ENCODE peak calls at places on chromosomes 13 and 19, in five cellular contexts. G is neural crest cell, B is GDM1, W is nephron progenitor cell, S is WTC11. M is an unnamed sample.

GRCh38 chr19:41425174-41426115 is 1.7 kb downstream of the B3GNT8 start:
- DNase-seq in G (no peak), B (no peak), W (no peak), S (no peak), M (no peak)

GRCh38 chr19:588093-588742 is 1.5 kb upstream of the HCN2 start:
- DNase-seq in G (peak), B (peak), W (peak), S (peak), M (peak)

GRCh38 chr19:45049073-45049736 is 10.4 kb downstream of the CLASRP start:
- DNase-seq in G (no peak), B (no peak), W (no peak), S (no peak), M (no peak)

GRCh38 chr19:18300930-18301717 is 19.7 kb upstream of the JUND start:
- DNase-seq in G (no peak), B (no peak), W (no peak), S (no peak), M (no peak)

GRCh38 chr13:33611016-33611805 is 206.7 kb upstream of the RFC3 start:
- DNase-seq in G (peak), B (no peak), W (peak), S (no peak), M (peak)

GRCh38 chr13:47481521-47481920 is 519.6 kb downstream of the SUCLA2 start:
- DNase-seq in G (no peak), B (no peak), W (no peak), S (no peak), M (no peak)

GRCh38 chr19:30602661-30603322 is 230.6 kb downstream of the ZNF536 start:
- DNase-seq in G (no peak), B (no peak), W (no peak), S (no peak), M (no peak)

GRCh38 chr19:33071887-33072286 is 7.2 kb upstream of the RHPN2 start:
- DNase-seq in G (no peak), B (no peak), W (no peak), S (no peak), M (no peak)

GRCh38 chr19:48310227-48310626 is 15.1 kb upstream of the EMP3 start:
- DNase-seq in G (no peak), B (no peak), W (no peak), S (no peak), M (no peak)

GRCh38 chr13:73056054-73056962 is 2.5 kb upstream of the KLF5 start:
- DNase-seq in G (no peak), B (no peak), W (no peak), S (no peak), M (peak)

GRCh38 chr19:10112895-10113591 is 1.6 kb downstream of the P2RY11 start:
- DNase-seq in G (peak), B (no peak), W (peak), S (peak), M (peak)

GRCh38 chr13:75763511-75763910 is 127.4 kb downstream of the LMO7 start:
- DNase-seq in G (no peak), B (no peak), W (no peak), S (no peak), M (no peak)

GRCh38 chr19:43446746-43447489 is 18.5 kb downstream of the LYPD3 start:
- DNase-seq in G (peak), B (peak), W (peak), S (peak), M (peak)

GRCh38 chr19:35470128-35470527 is 20.1 kb downstream of the KRTDAP start:
- DNase-seq in G (no peak), B (no peak), W (no peak), S (no peak), M (no peak)

GRCh38 chr13:97974773-97975172 is 21.3 kb downstream of the IPO5 start:
- DNase-seq in G (no peak), B (no peak), W (no peak), S (no peak), M (no peak)